ENCODE peak calls at places on chromosomes 2 and 18, in eight cellular contexts. E is sigmoid colon, P is breast epithelium, C is H1, Z is esophagus muscularis mucosa, H is transverse colon, Q is vagina, A is prostate gland. N is an unnamed sample.

GRCh38 chr2:88116669-88117432 is 11.0 kb downstream of the FABP1 start:
- DNase-seq in Z (no peak), C (no peak), A (no peak), Q (no peak), E (no peak), P (no peak), H (no peak), N (no peak)

GRCh38 chr2:174772492-174772801 is 8.2 kb upstream of the CHRNA1 start:
- DNase-seq in P (no peak), E (no peak), C (no peak), A (no peak), Z (no peak), H (no peak), Q (no peak), N (no peak)

GRCh38 chr2:147438897-147439296 is 405.9 kb upstream of the ACVR2A start:
- DNase-seq in Q (no peak), Z (peak; percentile 45), C (no peak), H (no peak), P (no peak), E (no peak), A (no peak), N (no peak)

GRCh38 chr2:170525566-170525900 is 189.6 kb upstream of the SP5 start:
- DNase-seq in Q (peak; percentile 90), P (peak; percentile 85), H (peak; percentile 63), C (no peak), Z (peak; percentile 95), A (peak; percentile 59), E (peak; percentile 96), N (no peak)

GRCh38 chr2:42331569-42332284 is 29.3 kb downstream of the COX7A2L start:
- DNase-seq in C (no peak), Z (no peak), A (no peak), E (no peak), Q (no peak), H (no peak), P (no peak), N (no peak)

GRCh38 chr18:48839819-48840490 is 110.8 kb downstream of the SMAD7 start:
- DNase-seq in A (no peak), Q (no peak), P (no peak), C (no peak), Z (no peak), H (no peak), E (no peak), N (no peak)

GRCh38 chr2:161745866-161746614 is 121.8 kb downstream of the SLC4A10 start:
- DNase-seq in Z (no peak), P (no peak), E (no peak), H (no peak), Q (no peak), A (no peak), C (no peak), N (no peak)

GRCh38 chr18:74579704-74580103 is 18.0 kb upstream of the ZNF407 start:
- DNase-seq in C (no peak), A (no peak), H (no peak), P (no peak), Q (no peak), E (no peak), Z (no peak), N (no peak)

GRCh38 chr2:238895901-238896600 is 48.2 kb downstream of the TWIST2 start:
- DNase-seq in E (peak; percentile 94), H (peak; percentile 58), C (peak; percentile 23), Z (peak; percentile 94), P (peak; percentile 27), A (no peak), Q (no peak), N (no peak)

GRCh38 chr18:38966846-38967245 is 1401.2 kb upstream of the CELF4 start:
- DNase-seq in E (no peak), Z (no peak), P (no peak), C (no peak), H (no peak), A (no peak), Q (no peak), N (no peak)

GRCh38 chr2:83369601-83370418 is 1089.3 kb downstream of the SUCLG1 start:
- DNase-seq in A (no peak), C (no peak), Z (no peak), E (no peak), P (no peak), Q (no peak), H (no peak), N (no peak)

GRCh38 chr2:20530520-20530919 is 83.6 kb downstream of the RHOB start:
- DNase-seq in Z (no peak), H (no peak), E (no peak), P (no peak), Q (no peak), A (no peak), C (no peak), N (no peak)

GRCh38 chr2:209358992-209359391 is 64.9 kb upstream of the MAP2 start:
- DNase-seq in C (no peak), Q (no peak), H (no peak), Z (no peak), A (no peak), E (no peak), P (no peak), N (no peak)

GRCh38 chr2:240199133-240199870 is 58.8 kb upstream of the OTOS start:
- DNase-seq in C (no peak), P (no peak), E (peak; percentile 56), A (no peak), H (no peak), Q (no peak), Z (no peak), N (no peak)

GRCh38 chr2:84481702-84482101 is 22.6 kb upstream of the SUCLG1 start:
- DNase-seq in H (no peak), C (no peak), Q (no peak), P (no peak), Z (no peak), A (no peak), E (no peak), N (no peak)

GRCh38 chr2:238950551-238950950 is 102.7 kb downstream of the TWIST2 start:
- DNase-seq in C (no peak), H (no peak), P (peak; percentile 5), A (peak; percentile 3), Q (peak; percentile 72), E (peak; percentile 50), Z (peak; percentile 81), N (no peak)

GRCh38 chr18:58863539-58864145 is 1.0 kb upstream of the ZNF532 start:
- DNase-seq in Q (no peak), Z (no peak), P (no peak), H (peak; percentile 61), A (peak; percentile 33), E (peak; percentile 74), C (no peak), N (no peak)

GRCh38 chr2:127373362-127374083 is 14.3 kb downstream of the MAP3K2 start:
- DNase-seq in E (no peak), H (no peak), C (no peak), Z (no peak), P (no peak), A (no peak), Q (no peak), N (no peak)

GRCh38 chr2:127365211-127365643 is 22.5 kb downstream of the MAP3K2 start:
- DNase-seq in Q (no peak), E (no peak), Z (no peak), A (no peak), H (no peak), C (no peak), P (no peak), N (no peak)

GRCh38 chr2:127370010-127370409 is 17.8 kb downstream of the MAP3K2 start:
- DNase-seq in H (no peak), E (no peak), Z (no peak), P (no peak), Q (no peak), A (no peak), C (no peak), N (no peak)

GRCh38 chr2:127376265-127376664 is 11.5 kb downstream of the MAP3K2 start:
- DNase-seq in Z (no peak), A (no peak), E (no peak), P (no peak), H (no peak), Q (no peak), C (no peak), N (no peak)

DNA sequence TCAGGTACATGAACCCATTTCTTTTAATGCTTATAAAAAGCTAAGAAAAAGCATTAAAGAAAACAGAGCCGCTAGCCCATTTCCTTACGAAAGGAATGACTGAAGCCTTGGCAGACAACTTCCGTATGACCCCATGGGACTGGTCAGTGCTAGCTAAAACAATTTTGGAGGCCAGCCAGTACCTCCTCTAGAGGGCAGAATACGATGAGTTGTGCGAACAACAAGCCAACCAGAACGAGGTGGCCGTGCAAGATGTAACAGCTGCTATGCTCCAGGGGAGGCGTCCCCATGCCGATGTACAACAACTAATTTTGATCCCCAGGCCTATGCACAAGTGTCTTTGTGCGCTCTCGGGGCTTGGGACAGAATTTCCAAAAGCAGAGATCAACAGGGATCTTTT is 16.7 kb downstream of the MAP3K2 start:
- DNase-seq in H (no peak), C (no peak), Q (no peak), P (no peak), Z (no peak), A (no peak), E (no peak), N (no peak)
- H3K9me3 ChIP-seq in H (no peaks in the 10 kb centered on the region), C (peaks cover 36% of the 10 kb centered on the region), Q (no peaks in the 10 kb centered on the region), P (peaks cover 6% of the 10 kb centered on the region), Z (no peaks in the 10 kb centered on the region), A (no peaks in the 10 kb centered on the region), E (no peaks in the 10 kb centered on the region), N (peaks cover 9% of the 10 kb centered on the region)

DNA sequence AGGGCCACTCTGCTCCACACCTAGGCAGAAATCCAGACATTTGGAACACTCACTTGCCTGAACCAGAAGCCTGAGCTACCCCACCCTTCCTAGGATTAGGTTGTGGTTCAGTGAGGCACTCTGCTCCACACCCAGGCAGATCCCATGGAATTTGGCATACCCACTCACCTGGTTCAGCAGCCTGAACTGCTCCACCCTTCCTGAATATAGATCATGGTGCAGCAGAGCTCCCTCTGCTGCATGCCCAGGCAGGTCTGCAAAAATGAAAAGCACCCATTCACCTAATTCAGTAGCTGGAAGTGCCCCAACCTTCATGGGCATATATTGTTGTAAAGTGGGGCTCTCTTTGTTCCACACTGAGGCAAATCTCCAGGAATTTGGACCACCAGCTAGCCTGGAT is 185.1 kb upstream of the CNTNAP5 start:
- DNase-seq in C (no peak), A (no peak), Q (no peak), H (no peak), P (no peak), E (no peak), Z (no peak), N (no peak)
- H3K27ac ChIP-seq in C (no peak overlapping the region), A (no peak overlapping the region), Q (no peak overlapping the region), H (no peak overlapping the region), P (no peak overlapping the region), E (no peak overlapping the region), Z (no peak overlapping the region), N (no peak overlapping the region)

GRCh38 chr2:173550143-173550542 is 195.5 kb downstream of the CDCA7 start:
- DNase-seq in A (no peak), P (no peak), E (no peak), Z (no peak), C (no peak), H (no peak), Q (no peak), N (no peak)
- TF ChIP-seq POLR2AphosphoS5 in A (no peak), P (no peak), E (no peak), Z (no peak), C (no peak), H (no peak), Q (no peak), N (no peak)

DNA sequence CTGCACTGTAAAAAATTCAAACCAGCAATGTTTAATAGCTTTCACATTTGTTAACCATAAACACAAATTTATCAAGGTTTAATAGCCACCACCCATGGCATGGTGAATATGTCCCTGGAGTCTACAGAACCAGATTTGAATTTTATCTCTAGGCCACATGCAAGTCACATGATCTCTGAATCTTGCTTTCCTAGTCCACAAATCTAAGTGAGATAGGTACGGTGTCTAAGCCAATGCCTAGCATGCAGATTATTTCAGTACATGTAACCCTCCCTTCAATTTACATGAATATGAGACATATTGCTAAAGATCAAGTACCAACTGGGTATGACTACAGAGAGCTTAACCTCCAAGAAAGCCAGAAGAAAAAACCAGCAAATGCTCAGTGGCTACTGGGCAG is 10.0 kb downstream of the ZNF24 start:
- DNase-seq in Z (no peak), P (no peak), E (no peak), H (no peak), A (no peak), C (no peak), Q (no peak), N (no peak)
- H3K9me3 ChIP-seq in Z (no peaks in the 10 kb centered on the region), P (no peaks in the 10 kb centered on the region), E (no peaks in the 10 kb centered on the region), H (no peaks in the 10 kb centered on the region), A (no peaks in the 10 kb centered on the region), C (no peaks in the 10 kb centered on the region), Q (no peaks in the 10 kb centered on the region), N (no peaks in the 10 kb centered on the region)

N was measured in SK-N-MC.